ENCODE peak calls at places on chromosome 6, in ten cellular contexts. F is activated T-helper 1 cell treated with anti-CD3 and anti-CD28 coated beads, Interleukin-12 subunit alpha, Interleukin-12 subunit beta, Interleukin-2, Interleukin-4 antibody, amounts not matched to agents 30 ng/mL and 10 ng/mL and 1 ng/mL, durations not matched to agents 14 hours and 24 hours and 36 hours; L is NCI-H2029 treated with DMSO at 0.1 percent for 48 hours; G is AG09319; Y is anterior cingulate cortex; B is C1 segment of cervical spinal cord; Z is Calu3; Q is GM20000; W is astrocyte of the spinal cord; D is T-helper 17 cell. E is an unnamed sample.

GRCh38 chr6:16521528-16521927 is 239.7 kb downstream of the ATXN1 start:
- DNase-seq in F (no peak), L (no peak), G (no peak), Y (no peak), B (no peak), Z (no peak), Q (no peak), W (no peak), D (no peak), E (no peak)

GRCh38 chr6:13065596-13065995 is 262.7 kb downstream of the TBC1D7 start:
- DNase-seq in F (no peak), L (no peak), G (no peak), Y (no peak), B (no peak), Z (no peak), Q (no peak), W (no peak), D (no peak), E (peak)

GRCh38 chr6:33144373-33144772 is 47.9 kb downstream of the COL11A2 start:
- DNase-seq in F (no peak), L (no peak), G (no peak), Y (no peak), B (peak), Z (no peak), Q (no peak), W (no peak), D (no peak), E (no peak)

GRCh38 chr6:38508894-38509293 is 130.8 kb downstream of the BTBD9 start:
- DNase-seq in F (no peak), L (peak), G (no peak), Y (no peak), B (no peak), Z (peak), Q (no peak), W (peak), D (no peak), E (no peak)

GRCh38 chr6:2902470-2902762 is 693 bp downstream of the SERPINB9 start:
- DNase-seq in F (no peak), L (no peak), G (no peak), Y (no peak), B (no peak), Z (no peak), Q (no peak), W (no peak), D (no peak), E (no peak)

GRCh38 chr6:108621117-108621516 is 60.4 kb downstream of the FOXO3 start:
- DNase-seq in F (no peak), L (no peak), G (no peak), Y (no peak), B (no peak), Z (no peak), Q (no peak), W (peak), D (no peak), E (peak)

GRCh38 chr6:154314084-154314483 is 42.5 kb downstream of the IPCEF1 start:
- DNase-seq in F (no peak), L (no peak), G (peak), Y (no peak), B (no peak), Z (no peak), Q (no peak), W (no peak), D (no peak), E (no peak)

GRCh38 chr6:110476046-110476849 is at the start of gene SLC22A16:
- DNase-seq in F (no peak), L (no peak), G (no peak), Y (no peak), B (no peak), Z (no peak), Q (no peak), W (no peak), D (no peak), E (peak)

GRCh38 chr6:77492529-77492928 is 29.2 kb upstream of the HTR1B start:
- DNase-seq in F (no peak), L (no peak), G (no peak), Y (no peak), B (no peak), Z (peak), Q (no peak), W (no peak), D (no peak), E (no peak)

GRCh38 chr6:11210386-11211138 is 21.9 kb downstream of the NEDD9 start:
- DNase-seq in F (no peak), L (no peak), G (no peak), Y (no peak), B (no peak), Z (no peak), Q (no peak), W (no peak), D (no peak), E (no peak)

GRCh38 chr6:8335896-8336295 is 99.4 kb downstream of the SLC35B3 start:
- DNase-seq in F (no peak), L (no peak), G (no peak), Y (no peak), B (no peak), Z (no peak), Q (no peak), W (no peak), D (no peak), E (no peak)

GRCh38 chr6:157068691-157069228 is 254.6 kb downstream of the TMEM242 start:
- DNase-seq in F (no peak), L (no peak), G (no peak), Y (no peak), B (no peak), Z (no peak), Q (peak), W (peak), D (no peak), E (no peak)

GRCh38 chr6:168264593-168265335 is 54.8 kb downstream of the DACT2 start:
- DNase-seq in F (no peak), L (no peak), G (no peak), Y (no peak), B (no peak), Z (no peak), Q (no peak), W (no peak), D (no peak), E (peak)

GRCh38 chr6:21885101-21885500 is 291.6 kb downstream of the SOX4 start:
- DNase-seq in F (no peak), L (no peak), G (no peak), Y (no peak), B (no peak), Z (no peak), Q (no peak), W (no peak), D (no peak), E (no peak)

GRCh38 chr6:113017316-113017715 is 670.2 kb downstream of the RFPL4B start:
- DNase-seq in F (no peak), L (no peak), G (no peak), Y (no peak), B (no peak), Z (no peak), Q (no peak), W (no peak), D (no peak), E (no peak)

GRCh38 chr6:143621876-143622605 is 55.7 kb upstream of the PHACTR2 start:
- DNase-seq in F (no peak), L (no peak), G (no peak), Y (no peak), B (no peak), Z (no peak), Q (no peak), W (peak), D (no peak), E (peak)

GRCh38 chr6:133854167-133854632 is 34.7 kb upstream of the TCF21 start:
- DNase-seq in F (no peak), L (no peak), G (no peak), Y (no peak), B (no peak), Z (no peak), Q (no peak), W (no peak), D (no peak), E (no peak)

GRCh38 chr6:13614126-13614925 is 809 bp upstream of the NOL7 start:
- DNase-seq in F (peak), L (peak), G (no peak), Y (peak), B (no peak), Z (peak), Q (no peak), W (no peak), D (peak), E (peak)

GRCh38 chr6:41739041-41739440 is 3.6 kb upstream of the TFEB start:
- DNase-seq in F (no peak), L (no peak), G (no peak), Y (no peak), B (no peak), Z (no peak), Q (no peak), W (no peak), D (no peak), E (no peak)

GRCh38 chr6:129191275-129191674 is 308.3 kb downstream of the LAMA2 start:
- DNase-seq in F (no peak), L (no peak), G (no peak), Y (no peak), B (no peak), Z (no peak), Q (no peak), W (no peak), D (no peak), E (no peak)

GRCh38 chr6:49513153-49513989 is 13.6 kb downstream of the GLYATL3 start:
- DNase-seq in F (no peak), L (no peak), G (no peak), Y (no peak), B (no peak), Z (no peak), Q (no peak), W (no peak), D (no peak), E (no peak)

GRCh38 chr6:10350720-10351119 is 64.2 kb downstream of the TFAP2A start:
- DNase-seq in F (no peak), L (no peak), G (no peak), Y (no peak), B (no peak), Z (no peak), Q (no peak), W (no peak), D (no peak), E (no peak)

GRCh38 chr6:114194362-114195343 is 148.2 kb downstream of the HS3ST5 start:
- DNase-seq in F (no peak), L (peak), G (no peak), Y (no peak), B (no peak), Z (no peak), Q (no peak), W (peak), D (no peak), E (peak)

GRCh38 chr6:159908535-159908934 is 17.7 kb downstream of the MAS1 start:
- DNase-seq in F (no peak), L (no peak), G (no peak), Y (no peak), B (no peak), Z (no peak), Q (no peak), W (no peak), D (no peak), E (no peak)

GRCh38 chr6:113586966-113587699 is 270.0 kb upstream of the MARCKS start:
- DNase-seq in F (no peak), L (peak), G (no peak), Y (no peak), B (no peak), Z (no peak), Q (no peak), W (no peak), D (no peak), E (no peak)

GRCh38 chr6:5481024-5481423 is 219.7 kb downstream of the FARS2 start:
- DNase-seq in F (no peak), L (peak), G (no peak), Y (no peak), B (no peak), Z (no peak), Q (no peak), W (no peak), D (no peak), E (no peak)

GRCh38 chr6:121596441-121596840 is 161.0 kb downstream of the GJA1 start:
- DNase-seq in F (no peak), L (no peak), G (no peak), Y (no peak), B (no peak), Z (no peak), Q (no peak), W (no peak), D (no peak), E (no peak)

GRCh38 chr6:159163901-159164370 is 5.3 kb upstream of the FNDC1 start:
- DNase-seq in F (no peak), L (no peak), G (no peak), Y (no peak), B (no peak), Z (no peak), Q (no peak), W (peak), D (no peak), E (peak)

GRCh38 chr6:13156381-13156780 is 172.0 kb downstream of the TBC1D7 start:
- DNase-seq in F (no peak), L (no peak), G (peak), Y (no peak), B (no peak), Z (no peak), Q (no peak), W (peak), D (no peak), E (no peak)

GRCh38 chr6:41505084-41506049 is 40.8 kb upstream of the FOXP4 start:
- DNase-seq in F (no peak), L (peak), G (peak), Y (no peak), B (no peak), Z (no peak), Q (peak), W (peak), D (no peak), E (peak)

GRCh38 chr6:128492386-128492785 is 28.0 kb downstream of the PTPRK start:
- DNase-seq in F (no peak), L (peak), G (no peak), Y (no peak), B (no peak), Z (no peak), Q (no peak), W (peak), D (no peak), E (no peak)